ENCODE peak calls at places on chromosomes 13 and 19, in seven cellular contexts. J is IMR-90; L is H54; T is WTC11; Y is cardiac fibroblast; Z is stimulated activated CD8-positive, alpha-beta memory T cell treated with anti-CD3 and anti-CD28 coated beads, Interleukin-4, amount 100 ng/mL, for 1 hour; M is head of caudate nucleus. Q is an unnamed sample.

GRCh38 chr19:30479657-30480056 is 107.5 kb downstream of the ZNF536 start:
- DNase-seq in J (no peak), L (no peak), T (no peak), Y (no peak), Z (no peak), M (no peak), Q (no peak)

GRCh38 chr19:41895745-41896580 is 13.0 kb downstream of the ARHGEF1 start:
- DNase-seq in J (no peak), L (no peak), T (no peak), Y (no peak), Z (no peak), M (no peak), Q (peak; percentile 45)

GRCh38 chr13:41061914-41062837 is 867 bp downstream of the WBP4 start:
- DNase-seq in J (peak; percentile 64), L (no peak), T (no peak), Y (peak; percentile 89), Z (no peak), M (no peak), Q (peak; percentile 82)

GRCh38 chr13:74651121-74651520 is 516.9 kb upstream of the KLF12 start:
- DNase-seq in J (no peak), L (no peak), T (no peak), Y (no peak), Z (no peak), M (no peak), Q (no peak)

GRCh38 chr19:45716314-45717130 is 14.2 kb downstream of the FBXO46 start:
- DNase-seq in J (no peak), L (no peak), T (no peak), Y (peak; percentile 38), Z (no peak), M (peak; percentile 33), Q (peak; percentile 21)

GRCh38 chr13:98974053-98974452 is 3.8 kb downstream of the DOCK9 start:
- DNase-seq in J (no peak), L (no peak), T (no peak), Y (no peak), Z (no peak), M (no peak), Q (no peak)

GRCh38 chr19:6065685-6066365 is 44.5 kb downstream of the RFX2 start:
- DNase-seq in J (peak; percentile 30), L (no peak), T (peak; percentile 35), Y (no peak), Z (no peak), M (no peak), Q (no peak)

GRCh38 chr13:19586904-19587634 is 25.7 kb upstream of the TPTE2 start:
- DNase-seq in J (peak; percentile 34), L (no peak), T (no peak), Y (peak; percentile 7), Z (peak; percentile 29), M (no peak), Q (peak; percentile 93)

GRCh38 chr19:46482645-46483044 is 11.3 kb upstream of the PNMA8A start:
- DNase-seq in J (peak; percentile 41), L (no peak), T (no peak), Y (peak; percentile 61), Z (no peak), M (no peak), Q (peak; percentile 25)

GRCh38 chr19:55283548-55284393 is at the start of gene BRSK1:
- DNase-seq in J (peak; percentile 61), L (peak; percentile 93), T (peak; percentile 84), Y (peak; percentile 41), Z (no peak), M (peak; percentile 88), Q (peak; percentile 70)

GRCh38 chr13:53045110-53045509 is 16.5 kb downstream of the OLFM4 start:
- DNase-seq in J (no peak), L (no peak), T (no peak), Y (no peak), Z (no peak), M (no peak), Q (no peak)

GRCh38 chr19:35963514-35963913 is 27.3 kb downstream of the LRFN3 start:
- DNase-seq in J (peak; percentile 56), L (no peak), T (peak; percentile 78), Y (peak; percentile 64), Z (no peak), M (no peak), Q (peak; percentile 22)

GRCh38 chr19:52099497-52100138 is 4.1 kb upstream of the ZNF841 start:
- DNase-seq in J (no peak), L (no peak), T (no peak), Y (peak; percentile 47), Z (no peak), M (no peak), Q (peak; percentile 51)

GRCh38 chr19:49689133-49690072 is at the start of gene ADM5:
- DNase-seq in J (no peak), L (no peak), T (peak; percentile 76), Y (no peak), Z (no peak), M (peak; percentile 81), Q (peak; percentile 51)

GRCh38 chr19:58009666-58010301 is 7.2 kb upstream of the ZNF606 start:
- DNase-seq in J (peak; percentile 63), L (no peak), T (peak; percentile 95), Y (peak; percentile 85), Z (no peak), M (peak; percentile 96), Q (peak; percentile 88)

GRCh38 chr13:48859168-48860105 is 116.3 kb upstream of the FNDC3A start:
- DNase-seq in J (no peak), L (no peak), T (no peak), Y (no peak), Z (no peak), M (no peak), Q (no peak)

GRCh38 chr19:14906711-14907110 is 20.8 kb upstream of the OR7A17 start:
- DNase-seq in J (no peak), L (no peak), T (no peak), Y (no peak), Z (no peak), M (no peak), Q (no peak)